ENCODE peak calls at places on chromosomes 7 and 10, in five cellular contexts. N is SK-N-SH, D is HepG2, F is GM12878, M is K562. Y is an unnamed sample.

GRCh38 chr10:89207801-89208551 is 859 bp upstream of the CH25H start:
- DNase-seq in N (peak; percentile 68), D (no peak), F (no peak), M (no peak), Y (peak; percentile 38)

GRCh38 chr7:43647772-43648643 is 65.1 kb downstream of the STK17A start:
- DNase-seq in N (peak; percentile 59), D (peak; percentile 33), F (peak; percentile 85), M (no peak), Y (no peak)

GRCh38 chr7:28348631-28349030 is 63.7 kb upstream of the CREB5 start:
- DNase-seq in N (no peak), D (no peak), F (no peak), M (no peak), Y (no peak)

GRCh38 chr10:74419491-74420466 is 268.8 kb downstream of the ADK start:
- DNase-seq in N (peak; percentile 47), D (no peak), F (peak; percentile 5), M (peak; percentile 38), Y (no peak)

GRCh38 chr10:111968624-111969023 is 214.9 kb downstream of the GPAM start:
- DNase-seq in N (no peak), D (no peak), F (no peak), M (no peak), Y (no peak)

GRCh38 chr10:31581741-31582323 is 262.8 kb downstream of the ZEB1 start:
- DNase-seq in N (peak; percentile 38), D (no peak), F (peak; percentile 58), M (no peak), Y (no peak)

GRCh38 chr10:110279062-110279986 is 25.4 kb downstream of the SMNDC1 start:
- DNase-seq in N (peak; percentile 54), D (peak; percentile 65), F (peak; percentile 28), M (peak; percentile 69), Y (peak; percentile 64)

GRCh38 chr10:92284112-92284704 is 6.7 kb downstream of the CPEB3 start:
- DNase-seq in N (no peak), D (no peak), F (no peak), M (no peak), Y (no peak)

GRCh38 chr7:27774717-27775328 is 34.9 kb downstream of the TAX1BP1 start:
- DNase-seq in N (peak; percentile 9), D (peak; percentile 39), F (no peak), M (peak; percentile 54), Y (peak; percentile 10)

GRCh38 chr10:121679916-121680315 is 81.7 kb upstream of the FGFR2 start:
- DNase-seq in N (no peak), D (no peak), F (no peak), M (no peak), Y (no peak)

GRCh38 chr10:121675344-121675743 is 77.1 kb upstream of the FGFR2 start:
- DNase-seq in N (no peak), D (no peak), F (no peak), M (no peak), Y (no peak)

GRCh38 chr10:121681171-121681752 is 83.0 kb upstream of the FGFR2 start:
- DNase-seq in N (no peak), D (no peak), F (no peak), M (no peak), Y (no peak)

GRCh38 chr10:121681982-121682687 is 83.9 kb upstream of the FGFR2 start:
- DNase-seq in N (no peak), D (no peak), F (no peak), M (no peak), Y (no peak)

DNA sequence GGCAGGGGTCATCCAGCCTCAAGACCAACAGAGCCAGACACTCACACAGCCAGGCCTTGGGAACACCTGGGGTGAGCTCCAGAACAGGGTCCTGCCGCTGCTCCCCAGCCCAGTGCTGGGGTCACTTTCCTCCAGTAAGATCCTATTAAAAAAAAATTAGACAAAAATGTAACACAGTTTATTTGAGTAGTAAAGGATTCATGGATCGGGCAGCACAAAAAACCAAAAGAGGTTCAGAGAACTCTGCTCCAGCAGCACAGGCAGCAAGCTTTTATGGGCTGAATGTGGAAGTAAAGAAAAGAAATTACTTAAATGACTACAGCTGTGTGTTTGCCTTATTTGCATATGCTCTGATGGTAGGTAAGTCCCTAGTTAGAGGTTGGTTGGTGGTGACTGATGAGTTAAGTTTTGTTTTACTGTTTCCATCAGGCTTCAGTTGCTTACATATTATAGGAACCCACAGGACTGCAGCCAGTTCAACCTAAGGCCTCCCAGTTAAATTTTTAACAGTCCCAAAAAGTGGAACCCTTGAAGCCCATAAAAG is 80.5 kb upstream of the FGFR2 start:
- DNase-seq in N (no peak), D (no peak), F (peak; percentile 16), M (no peak), Y (no peak)
- TF ChIP-seq FOXM1 in N (no peak), D (no peak), F (no peak), M (no peak), Y (no peak)

GRCh38 chr10:132095403-132096113 is 29.8 kb downstream of the JAKMIP3 start:
- DNase-seq in N (no peak), D (no peak), F (no peak), M (no peak), Y (no peak)

GRCh38 chr10:132096863-132097478 is 31.2 kb downstream of the JAKMIP3 start:
- DNase-seq in N (no peak), D (no peak), F (no peak), M (no peak), Y (no peak)

GRCh38 chr10:132096223-132096622 is 30.5 kb downstream of the JAKMIP3 start:
- DNase-seq in N (no peak), D (peak; percentile 60), F (no peak), M (no peak), Y (no peak)

GRCh38 chr10:132097609-132098377 is 32.0 kb downstream of the JAKMIP3 start:
- DNase-seq in N (no peak), D (no peak), F (no peak), M (no peak), Y (no peak)

DNA sequence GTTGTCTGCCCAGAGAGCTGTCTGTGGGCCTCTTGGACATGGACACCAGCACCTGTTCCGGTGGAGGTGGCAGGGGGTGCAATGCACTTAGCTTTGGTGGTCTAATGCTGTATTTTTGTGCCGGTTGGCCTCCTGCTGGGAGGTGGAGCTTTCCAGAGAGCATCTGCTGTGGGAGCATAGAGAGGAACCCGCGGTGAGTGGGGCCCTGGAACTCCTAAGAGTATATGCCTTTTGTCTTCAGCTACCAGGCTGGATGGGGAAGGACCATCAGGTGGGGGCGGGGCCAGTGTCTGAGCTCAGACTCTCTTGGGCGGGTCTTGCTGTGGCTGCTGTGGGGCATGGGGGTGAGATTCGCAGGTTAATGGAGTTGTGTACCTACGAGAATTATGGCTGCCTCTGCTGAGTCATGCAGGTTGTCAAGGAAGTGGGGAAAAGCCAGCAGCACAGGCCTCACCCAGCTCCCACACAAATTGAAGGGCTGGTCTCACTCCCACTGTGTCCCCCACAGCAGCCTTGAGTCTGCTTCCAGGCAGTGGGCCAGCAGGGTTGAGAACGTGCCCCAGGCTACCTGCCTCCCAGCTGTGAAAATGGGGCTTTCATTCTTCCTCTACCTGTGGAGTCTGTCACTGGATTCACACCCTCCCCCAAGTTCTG is 29.0 kb downstream of the JAKMIP3 start:
- DNase-seq in N (no peak), D (no peak), F (no peak), M (no peak), Y (no peak)
- TF ChIP-seq FOXM1 in N (no peak), D (no peak), F (no peak), M (no peak), Y (no peak)

GRCh38 chr10:34641147-34641912 is 173.8 kb downstream of the PARD3 start:
- DNase-seq in N (no peak), D (no peak), F (no peak), M (no peak), Y (no peak)

GRCh38 chr10:34633346-34633745 is 181.8 kb downstream of the PARD3 start:
- DNase-seq in N (no peak), D (no peak), F (no peak), M (no peak), Y (no peak)

GRCh38 chr10:34638405-34639054 is 176.6 kb downstream of the PARD3 start:
- DNase-seq in N (peak; percentile 72), D (peak; percentile 56), F (peak; percentile 47), M (peak; percentile 80), Y (peak; percentile 57)

GRCh38 chr10:34635111-34635510 is 180.0 kb downstream of the PARD3 start:
- DNase-seq in N (no peak), D (no peak), F (no peak), M (no peak), Y (no peak)

GRCh38 chr10:34637419-34637911 is 177.6 kb downstream of the PARD3 start:
- DNase-seq in N (peak; percentile 67), D (peak; percentile 16), F (peak; percentile 40), M (peak; percentile 54), Y (peak; percentile 43)
- TF ChIP-seq FOXM1 in N (no peak), D (no peak), F (no peak), M (no peak), Y (no peak)

GRCh38 chr7:109044691-109045090 is 475.0 kb downstream of the DNAJB9 start:
- DNase-seq in N (no peak), D (no peak), F (no peak), M (no peak), Y (no peak)
- TF ChIP-seq FOXM1 in N (no peak), D (no peak), F (no peak), M (no peak), Y (no peak)

GRCh38 chr7:121561717-121562116 is 165.6 kb upstream of the FAM3C start:
- DNase-seq in N (no peak), D (no peak), F (no peak), M (peak; percentile 16), Y (no peak)

GRCh38 chr7:121557034-121557892 is 161.2 kb upstream of the FAM3C start:
- DNase-seq in N (no peak), D (no peak), F (no peak), M (no peak), Y (no peak)

GRCh38 chr7:121558288-121558687 is 162.2 kb upstream of the FAM3C start:
- DNase-seq in N (no peak), D (no peak), F (no peak), M (peak; percentile 24), Y (no peak)

GRCh38 chr7:121563177-121563576 is 167.1 kb upstream of the FAM3C start:
- DNase-seq in N (no peak), D (no peak), F (no peak), M (no peak), Y (peak; percentile 20)

GRCh38 chr7:121562274-121562673 is 166.2 kb upstream of the FAM3C start:
- DNase-seq in N (no peak), D (no peak), F (no peak), M (no peak), Y (no peak)
- TF ChIP-seq FOXM1 in N (no peak), D (no peak), F (no peak), M (no peak), Y (no peak)

GRCh38 chr10:52106895-52107294 is 207.2 kb upstream of the DKK1 start:
- DNase-seq in N (no peak), D (no peak), F (no peak), M (no peak), Y (peak; percentile 51)
- TF ChIP-seq FOXM1 in N (no peak), D (no peak), F (no peak), M (no peak), Y (no peak)

Y was measured in HEK293T.